ENCODE peak calls at places on chromosomes 11 and 22, in nine cellular contexts. M, Q, K, X, V, L, H, Y and D are unnamed samples.

GRCh38 chr11:7031346-7031957 is 11.2 kb downstream of the NLRP14 start:
- DNase-seq in M (no peak), V (no peak), Q (no peak), X (no peak), L (no peak), Y (no peak), K (no peak), H (no peak), D (no peak)

GRCh38 chr22:49724030-49724892 is 103.4 kb downstream of the BRD1 start:
- DNase-seq in L (no peak), V (no peak), M (peak; percentile 3), Q (no peak), Y (no peak), K (peak; percentile 13), X (no peak), H (no peak), D (no peak)

GRCh38 chr11:1997755-1998154 is at the start of gene H19:
- DNase-seq in L (no peak), M (no peak), X (no peak), V (no peak), Y (no peak), H (no peak), Q (no peak), K (no peak), D (no peak)

GRCh38 chr11:79321282-79321681 is 119.5 kb downstream of the TENM4 start:
- DNase-seq in V (no peak), H (no peak), Q (peak; percentile 3), X (no peak), K (no peak), Y (no peak), L (no peak), M (no peak), D (no peak)

GRCh38 chr11:794013-794765 is 3.9 kb downstream of the SLC25A22 start:
- DNase-seq in H (no peak), Q (no peak), M (no peak), Y (no peak), K (no peak), X (no peak), V (no peak), L (no peak), D (no peak)

GRCh38 chr11:17263803-17264202 is 12.7 kb upstream of the NUCB2 start:
- DNase-seq in L (no peak), Y (peak; percentile 56), Q (peak; percentile 35), K (no peak), H (no peak), V (no peak), X (no peak), M (no peak), D (no peak)

GRCh38 chr11:58286249-58286648 is 18.2 kb upstream of the OR10W1 start:
- DNase-seq in Y (peak; percentile 59), V (no peak), L (no peak), Q (peak; percentile 49), K (peak; percentile 45), M (no peak), H (no peak), X (no peak), D (peak; percentile 5)

GRCh38 chr11:130464289-130464812 is 15.9 kb downstream of the ADAMTS15 start:
- DNase-seq in M (no peak), V (no peak), K (no peak), X (no peak), L (no peak), Q (no peak), H (no peak), Y (peak; percentile 86), D (no peak)

GRCh38 chr11:61417670-61418069 is 12.1 kb downstream of the CPSF7 start:
- DNase-seq in X (no peak), Y (no peak), H (no peak), L (no peak), V (no peak), M (no peak), K (peak; percentile 90), Q (peak; percentile 62), D (no peak)

GRCh38 chr22:32423664-32424063 is 11.6 kb upstream of the RTCB start:
- DNase-seq in Y (no peak), X (no peak), K (no peak), L (no peak), H (no peak), M (no peak), V (no peak), Q (no peak), D (no peak)

GRCh38 chr11:59857444-59858434 is 8.5 kb downstream of the TCN1 start:
- DNase-seq in Q (peak; percentile 35), X (no peak), H (no peak), V (peak; percentile 3), L (no peak), M (no peak), Y (no peak), K (peak; percentile 22), D (no peak)

GRCh38 chr11:31819533-31820437 is 8.7 kb upstream of the PAX6 start:
- DNase-seq in M (no peak), L (no peak), Y (no peak), H (no peak), K (no peak), V (no peak), Q (no peak), X (peak; percentile 35), D (no peak)

GRCh38 chr22:50582562-50583293 is at the start of gene CHKB:
- DNase-seq in M (peak; percentile 98), H (peak; percentile 100), L (peak; percentile 99), K (peak; percentile 98), Y (peak; percentile 98), X (peak; percentile 99), V (peak; percentile 98), Q (peak; percentile 97), D (peak; percentile 85)

GRCh38 chr11:6926208-6927029 is at the start of gene ZNF215:
- DNase-seq in H (peak; percentile 2), Y (peak; percentile 89), L (peak; percentile 42), K (no peak), V (peak; percentile 1), Q (peak; percentile 90), M (no peak), X (peak; percentile 81), D (peak; percentile 42)

GRCh38 chr11:64090811-64091516 is 55.2 kb downstream of the FLRT1 start:
- DNase-seq in Y (peak; percentile 51), M (no peak), Q (peak; percentile 69), V (no peak), K (peak; percentile 29), L (no peak), H (no peak), X (no peak), D (no peak)

GRCh38 chr11:106670069-106670468 is 348.2 kb downstream of the GUCY1A2 start:
- DNase-seq in V (no peak), H (no peak), M (no peak), X (no peak), Q (no peak), L (no peak), Y (no peak), K (no peak), D (no peak)

GRCh38 chr11:64762916-64763803 is 3.4 kb upstream of the PYGM start:
- DNase-seq in Y (peak; percentile 80), Q (peak; percentile 82), L (no peak), K (no peak), H (no peak), X (peak; percentile 63), V (no peak), M (no peak), D (peak; percentile 80)

GRCh38 chr22:38674888-38675287 is 6.9 kb upstream of the TOMM22 start:
- DNase-seq in H (peak; percentile 43), Q (no peak), Y (no peak), X (no peak), K (no peak), V (no peak), L (no peak), M (no peak), D (no peak)

GRCh38 chr11:65041206-65042035 is at the start of gene SAC3D1:
- DNase-seq in Q (no peak), Y (no peak), V (no peak), L (peak; percentile 40), M (peak; percentile 69), K (peak; percentile 45), H (peak; percentile 20), X (peak; percentile 78), D (peak; percentile 4)

GRCh38 chr11:130940706-130941105 is 24.4 kb upstream of the SNX19 start:
- DNase-seq in Y (no peak), M (no peak), K (no peak), X (no peak), L (no peak), Q (no peak), V (no peak), H (no peak), D (no peak)

GRCh38 chr11:43316451-43316850 is 4.7 kb downstream of the API5 start:
- DNase-seq in Y (peak; percentile 11), V (no peak), K (no peak), L (no peak), H (no peak), M (no peak), X (no peak), Q (no peak), D (peak; percentile 29)

GRCh38 chr11:15768321-15768720 is 588.0 kb downstream of the SOX6 start:
- DNase-seq in H (no peak), V (no peak), Y (no peak), K (no peak), M (no peak), X (no peak), L (no peak), Q (no peak), D (no peak)

GRCh38 chr22:20292108-20292507 is 24.0 kb upstream of the RTN4R start:
- DNase-seq in L (no peak), Q (no peak), K (no peak), M (no peak), X (no peak), Y (no peak), V (no peak), H (no peak), D (no peak)

GRCh38 chr11:131449391-131450019 is 79.1 kb downstream of the NTM start:
- DNase-seq in H (no peak), L (no peak), K (no peak), Y (no peak), M (no peak), Q (no peak), V (no peak), X (no peak), D (no peak)

GRCh38 chr11:121561716-121562115 is 108.9 kb upstream of the SORL1-AS1 start:
- DNase-seq in Q (no peak), X (no peak), M (no peak), V (no peak), Y (no peak), H (no peak), K (no peak), L (no peak), D (no peak)

GRCh38 chr11:130785376-130786110 is 130.7 kb downstream of the SNX19 start:
- DNase-seq in Q (peak; percentile 61), X (no peak), K (no peak), H (no peak), V (no peak), M (no peak), L (no peak), Y (peak; percentile 63), D (no peak)